ENCODE peak calls at places on chromosome 12, in six cellular contexts. C, X, P, D, L and M are unnamed samples.
A peak's percentile ranks its signal among the peaks of the same experiment; 100 is the strongest.

GRCh38 chr12:70853326-70853725 is 67.2 kb downstream of the PTPRR start:
- DNase-seq in X (peak; percentile 14), P (peak; percentile 98), L (no peak), D (no peak), C (no peak), M (no peak)

GRCh38 chr12:104011265-104011664 is 38.7 kb downstream of the GLT8D2 start:
- DNase-seq in P (peak; percentile 84), X (peak; percentile 27), C (no peak), D (no peak), L (no peak), M (peak; percentile 78)

GRCh38 chr12:132404435-132404855 is 75.1 kb upstream of the GALNT9 start:
- DNase-seq in X (no peak), C (no peak), P (no peak), D (no peak), L (no peak), M (no peak)

GRCh38 chr12:71438670-71439361 is 782 bp upstream of the LGR5 start:
- DNase-seq in P (peak; percentile 27), C (no peak), L (no peak), D (no peak), X (no peak), M (no peak)

GRCh38 chr12:100427078-100427477 is 46.6 kb upstream of the NR1H4 start:
- DNase-seq in P (peak; percentile 54), C (no peak), L (no peak), D (no peak), X (no peak), M (peak; percentile 51)

GRCh38 chr12:95996034-95996658 is at the start of gene HAL:
- DNase-seq in L (no peak), P (peak; percentile 54), C (no peak), D (peak; percentile 90), X (no peak), M (no peak)

GRCh38 chr12:70094467-70094866 is 148.8 kb upstream of the CNOT2 start:
- DNase-seq in C (no peak), D (no peak), P (no peak), L (no peak), X (no peak), M (no peak)

GRCh38 chr12:68675098-68675842 is 11.5 kb upstream of the NUP107 start:
- DNase-seq in C (no peak), D (no peak), L (no peak), P (no peak), X (no peak), M (no peak)

GRCh38 chr12:123004287-123004686 is 23.8 kb downstream of the ARL6IP4 start:
- DNase-seq in X (no peak), D (no peak), P (no peak), C (no peak), L (no peak), M (no peak)

GRCh38 chr12:130560321-130560720 is 155.8 kb downstream of the RIMBP2 start:
- DNase-seq in P (no peak), D (no peak), C (no peak), L (no peak), X (no peak), M (no peak)

GRCh38 chr12:126156806-126157574 is 1091.8 kb downstream of the AACS start:
- DNase-seq in C (no peak), L (no peak), X (no peak), P (no peak), D (no peak), M (no peak)

GRCh38 chr12:67430708-67431335 is 161.7 kb downstream of the CAND1 start:
- DNase-seq in X (peak; percentile 52), P (peak; percentile 77), C (no peak), D (no peak), L (peak; percentile 67), M (no peak)

GRCh38 chr12:44500423-44500822 is 375.7 kb downstream of the NELL2 start:
- DNase-seq in C (no peak), X (no peak), P (no peak), D (no peak), L (no peak), M (no peak)

GRCh38 chr12:76942276-76942675 is 63.5 kb upstream of the CSRP2 start:
- DNase-seq in C (no peak), P (no peak), L (no peak), D (no peak), X (no peak), M (no peak)

GRCh38 chr12:47984331-47984801 is 19.9 kb downstream of the COL2A1 start:
- DNase-seq in X (no peak), D (no peak), P (no peak), C (no peak), L (no peak), M (no peak)

GRCh38 chr12:52658196-52658595 is 6.2 kb upstream of the KRT2 start:
- DNase-seq in C (no peak), L (no peak), X (no peak), P (no peak), D (no peak), M (no peak)

GRCh38 chr12:31362759-31363415 is 36.9 kb upstream of the SINHCAF start:
- DNase-seq in X (no peak), C (no peak), D (peak; percentile 91), P (no peak), L (no peak), M (no peak)

GRCh38 chr12:96233941-96234461 is 39.8 kb downstream of the ELK3 start:
- DNase-seq in X (peak; percentile 78), C (peak; percentile 61), D (no peak), L (peak; percentile 89), P (peak; percentile 98), M (no peak)

GRCh38 chr12:52122904-52123303 is 43.4 kb downstream of the SMIM41 start:
- DNase-seq in D (no peak), X (no peak), L (no peak), P (no peak), C (no peak), M (no peak)

GRCh38 chr12:51269174-51270066 is 795 bp downstream of the SMAGP start:
- DNase-seq in X (no peak), P (peak; percentile 61), L (peak; percentile 44), C (no peak), D (peak; percentile 23), M (no peak)

GRCh38 chr12:19624401-19624930 is 185.2 kb downstream of the AEBP2 start:
- DNase-seq in X (no peak), D (no peak), L (no peak), P (no peak), C (no peak), M (no peak)

GRCh38 chr12:128823216-128823915 is 392 bp downstream of the SLC15A4 start:
- DNase-seq in D (no peak), L (no peak), X (no peak), P (no peak), C (no peak), M (no peak)

GRCh38 chr12:74412607-74413230 is 124.9 kb upstream of the ATXN7L3B start:
- DNase-seq in D (no peak), C (no peak), P (peak; percentile 29), X (no peak), L (no peak), M (no peak)

GRCh38 chr12:104478396-104479140 is 21.8 kb downstream of the CHST11 start:
- DNase-seq in C (no peak), D (peak; percentile 68), X (no peak), P (peak; percentile 57), L (no peak), M (no peak)

GRCh38 chr12:45907955-45908354 is 82.4 kb downstream of the SCAF11 start:
- DNase-seq in L (no peak), D (peak; percentile 74), X (no peak), C (no peak), P (no peak), M (no peak)
- H3K27ac ChIP-seq in L (no peak overlapping the region), D (peak overlapping the region; percentile 41), X (no peak overlapping the region), C (no peak overlapping the region), P (no peak overlapping the region), M (no peak overlapping the region)

GRCh38 chr12:1217191-1217949 is 226.3 kb downstream of the ERC1 start:
- DNase-seq in X (no peak), C (no peak), D (no peak), L (no peak), P (peak; percentile 34), M (peak; percentile 64)
- H3K27ac ChIP-seq in X (peak overlapping the region; percentile 56), C (peak overlapping the region; percentile 12), D (no peak overlapping the region), L (no peak overlapping the region), P (peak overlapping the region; percentile 81), M (peak overlapping the region; percentile 87)

GRCh38 chr12:124379938-124380754 is 85.3 kb downstream of the RFLNA start:
- DNase-seq in P (peak; percentile 90), L (peak; percentile 87), D (peak; percentile 72), X (no peak), C (no peak), M (no peak)
- H3K27ac ChIP-seq in P (peak overlapping the region; percentile 28), L (peak overlapping the region; percentile 47), D (peak overlapping the region; percentile 51), X (peak overlapping the region; percentile 98), C (peak overlapping the region; percentile 64), M (peak overlapping the region; percentile 84)

DNA sequence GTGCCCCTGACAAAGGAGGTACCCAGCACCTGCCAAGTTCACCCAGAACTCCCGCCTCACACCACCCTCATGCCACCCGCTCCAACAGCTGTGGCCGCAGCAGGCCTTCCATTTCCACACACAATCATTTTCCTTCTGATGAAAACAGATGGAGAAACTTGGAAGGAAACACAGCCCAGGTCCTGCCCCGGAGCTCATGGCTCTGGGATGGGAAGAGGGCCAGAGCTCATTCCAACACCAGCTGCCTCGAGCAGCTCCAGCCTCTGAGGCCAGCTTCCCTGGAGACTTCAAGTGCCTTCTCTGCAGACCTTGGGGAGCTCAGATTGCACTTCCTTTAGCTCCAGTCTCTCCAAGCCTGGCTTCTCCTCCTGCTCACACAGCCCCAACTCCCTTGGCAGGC is 55.1 kb upstream of the CMKLR1 start:
- DNase-seq in P (peak; percentile 63), C (no peak), L (peak; percentile 15), D (no peak), X (peak; percentile 10), M (no peak)
- H3K27ac ChIP-seq in P (no peak overlapping the region), C (no peak overlapping the region), L (no peak overlapping the region), D (no peak overlapping the region), X (no peak overlapping the region), M (no peak overlapping the region)

DNA sequence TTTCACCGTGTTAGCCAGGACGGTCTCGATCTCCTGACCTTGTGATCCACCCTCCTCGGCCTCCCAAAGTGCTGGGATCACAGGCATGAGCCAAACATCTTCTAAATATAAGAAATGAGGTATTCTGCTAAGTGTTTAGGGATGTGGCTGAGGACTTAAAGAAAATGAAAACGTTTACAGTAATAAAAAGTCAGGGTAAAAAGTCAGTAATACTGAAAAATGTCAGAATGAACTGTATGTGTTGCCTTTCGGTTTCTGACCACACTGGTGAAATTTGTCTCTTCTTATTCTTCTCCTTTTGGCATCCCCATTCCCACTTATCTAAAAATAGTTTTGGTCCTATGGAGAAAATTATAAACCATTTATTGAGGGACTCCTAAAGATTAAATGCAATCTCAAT is 20.5 kb downstream of the TMEM116 start:
- DNase-seq in L (no peak), X (no peak), D (no peak), C (no peak), P (no peak), M (no peak)
- H3K27ac ChIP-seq in L (no peak overlapping the region), X (no peak overlapping the region), D (no peak overlapping the region), C (no peak overlapping the region), P (no peak overlapping the region), M (no peak overlapping the region)

DNA sequence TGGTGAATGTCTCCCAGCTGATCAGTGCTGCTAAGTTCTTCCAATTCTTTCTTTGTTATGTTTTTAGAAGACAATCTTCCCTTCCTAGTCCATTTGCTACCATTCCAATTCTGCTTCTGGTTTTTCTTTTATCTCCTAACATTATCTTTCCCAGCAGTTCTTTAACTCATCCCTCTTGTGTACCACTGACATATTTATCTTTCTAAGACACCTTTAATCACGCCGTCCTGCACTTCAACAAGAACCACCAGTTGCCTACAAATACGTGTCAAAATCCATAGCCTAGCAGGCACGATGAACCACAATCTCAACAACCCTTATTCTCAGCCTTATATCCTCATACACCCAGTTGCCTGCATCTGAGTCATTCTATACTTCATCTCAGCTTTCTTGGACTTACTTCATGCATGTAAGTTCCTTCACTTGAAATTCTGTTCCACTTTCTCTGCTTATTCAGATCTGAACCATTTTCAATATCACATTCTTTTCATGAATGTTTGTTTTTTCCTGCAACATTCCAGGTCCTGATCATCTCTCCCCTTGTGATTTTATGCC is 16.4 kb upstream of the ST8SIA1 start:
- DNase-seq in P (no peak), X (no peak), L (no peak), C (no peak), D (no peak), M (no peak)
- H3K27ac ChIP-seq in P (no peak overlapping the region), X (no peak overlapping the region), L (no peak overlapping the region), C (no peak overlapping the region), D (no peak overlapping the region), M (no peak overlapping the region)